ENCODE peak calls at places on chromosomes 1 and 21, in five cellular contexts. O is BE2C, Z is heart left ventricle, F is pancreas, R is adipocyte. N is an unnamed sample.

GRCh38 chr1:182248721-182249120 is 142.9 kb downstream of the GLUL start:
- DNase-seq in O (no peak), Z (no peak), F (no peak), R (no peak), N (no peak)

GRCh38 chr1:64942648-64943047 is 23.7 kb downstream of the JAK1 start:
- DNase-seq in O (no peak), Z (no peak), F (no peak), R (no peak), N (no peak)

GRCh38 chr1:244964112-244964971 is 100.0 kb upstream of the HNRNPU start:
- DNase-seq in O (peak; percentile 42), Z (no peak), F (peak; percentile 29), R (peak; percentile 80), N (peak; percentile 61)

GRCh38 chr1:195768377-195768776 is 839.9 kb downstream of the KCNT2 start:
- DNase-seq in O (no peak), Z (no peak), F (no peak), R (no peak), N (no peak)

GRCh38 chr1:87513270-87513669 is 184.6 kb downstream of the LMO4 start:
- DNase-seq in O (no peak), Z (no peak), F (no peak), R (no peak), N (no peak)

GRCh38 chr1:38962560-38962959 is 20.9 kb upstream of the RHBDL2 start:
- DNase-seq in O (no peak), Z (no peak), F (no peak), R (peak; percentile 43), N (no peak)

GRCh38 chr1:172383541-172383940 is 36.9 kb upstream of the C1orf105 start:
- DNase-seq in O (no peak), Z (no peak), F (no peak), R (peak; percentile 80), N (no peak)

GRCh38 chr1:33294071-33295010 is 26.6 kb downstream of the A3GALT2 start:
- DNase-seq in O (no peak), Z (no peak), F (no peak), R (no peak), N (no peak)

GRCh38 chr1:87410771-87411170 is 82.1 kb downstream of the LMO4 start:
- DNase-seq in O (peak; percentile 53), Z (peak; percentile 36), F (no peak), R (peak; percentile 15), N (no peak)

GRCh38 chr1:238955934-238956333 is 430.4 kb upstream of the CHRM3 start:
- DNase-seq in O (no peak), Z (no peak), F (no peak), R (no peak), N (no peak)

GRCh38 chr1:166730299-166730888 is 108.9 kb upstream of the POGK start:
- DNase-seq in O (no peak), Z (no peak), F (no peak), R (no peak), N (no peak)

DNA sequence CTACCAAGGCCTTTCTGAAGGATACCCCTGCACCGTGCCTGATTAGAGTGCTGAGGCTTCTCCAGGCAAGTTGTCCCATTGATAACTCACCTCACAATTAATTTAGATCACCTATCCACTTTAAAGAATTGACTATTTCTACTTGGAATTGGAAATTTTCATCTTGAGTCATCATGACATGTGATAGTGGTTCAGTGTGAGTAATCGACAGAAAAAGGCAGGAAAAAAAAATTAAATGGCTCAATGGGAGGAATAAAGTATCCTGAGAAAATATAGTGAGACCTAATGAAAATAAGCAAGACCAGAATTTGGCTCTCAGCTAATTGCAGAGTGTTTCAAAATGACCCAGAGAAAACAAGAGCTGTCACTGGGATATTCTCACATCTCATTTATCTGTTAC is 222.4 kb upstream of the C8B start:
- DNase-seq in O (no peak), Z (no peak), F (no peak), R (no peak), N (no peak)
- H3K27me3 ChIP-seq in O (no peaks in the 10 kb centered on the region), Z (no peaks in the 10 kb centered on the region), F (no peaks in the 10 kb centered on the region), R (no peaks in the 10 kb centered on the region), N (no peaks in the 10 kb centered on the region)

GRCh38 chr1:160109686-160110085 is 5.9 kb upstream of the ATP1A2 start:
- DNase-seq in O (no peak), Z (no peak), F (no peak), R (no peak), N (no peak)
- H3K27me3 ChIP-seq in O (no peaks in the 10 kb centered on the region), Z (no peaks in the 10 kb centered on the region), F (no peaks in the 10 kb centered on the region), R (peaks cover 33% of the 10 kb centered on the region), N (no peaks in the 10 kb centered on the region)

GRCh38 chr1:158124034-158124433 is 56.7 kb upstream of the CD1D start:
- DNase-seq in O (no peak), Z (no peak), F (peak; percentile 79), R (no peak), N (no peak)
- H3K27me3 ChIP-seq in O (no peaks in the 10 kb centered on the region), Z (no peaks in the 10 kb centered on the region), F (no peaks in the 10 kb centered on the region), R (peaks cover 3% of the 10 kb centered on the region), N (no peaks in the 10 kb centered on the region)

GRCh38 chr21:42040411-42041180 is 30.4 kb upstream of the ZBTB21 start:
- DNase-seq in O (no peak), Z (no peak), F (no peak), R (peak; percentile 92), N (no peak)
- H3K27me3 ChIP-seq in O (no peaks in the 10 kb centered on the region), Z (no peaks in the 10 kb centered on the region), F (no peaks in the 10 kb centered on the region), R (no peaks in the 10 kb centered on the region), N (no peaks in the 10 kb centered on the region)

DNA sequence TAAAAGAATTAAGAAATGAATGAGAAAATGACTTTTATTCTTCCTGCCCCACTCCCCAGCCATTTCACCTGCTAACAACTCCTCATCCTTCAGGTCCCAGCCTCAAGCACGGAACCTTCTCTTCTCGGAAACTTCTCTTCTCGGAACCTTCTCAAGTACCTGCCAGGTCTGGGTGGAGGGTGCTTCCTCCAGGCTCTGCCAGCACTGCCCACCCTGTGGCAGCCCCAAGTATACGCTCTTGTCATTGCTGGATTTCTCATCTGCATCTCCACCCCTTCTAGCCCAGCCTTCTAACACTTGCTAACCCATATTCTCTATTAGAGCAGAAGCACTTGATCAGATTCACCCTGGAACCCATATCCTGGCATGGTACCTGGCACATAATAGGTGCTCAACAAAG is 3.9 kb upstream of the IFFO2 start:
- DNase-seq in O (no peak), Z (no peak), F (no peak), R (no peak), N (no peak)
- H3K27me3 ChIP-seq in O (peaks cover 22% of the 10 kb centered on the region), Z (no peaks in the 10 kb centered on the region), F (no peaks in the 10 kb centered on the region), R (no peaks in the 10 kb centered on the region), N (no peaks in the 10 kb centered on the region)

GRCh38 chr21:41506005-41506404 is 2.0 kb downstream of the TMPRSS2 start:
- DNase-seq in O (no peak), Z (no peak), F (peak; percentile 80), R (no peak), N (no peak)
- H3K27me3 ChIP-seq in O (no peaks in the 10 kb centered on the region), Z (peaks cover 23% of the 10 kb centered on the region), F (no peaks in the 10 kb centered on the region), R (peaks cover 69% of the 10 kb centered on the region), N (no peaks in the 10 kb centered on the region)

GRCh38 chr1:108785880-108786279 is 39.4 kb downstream of the STXBP3 start:
- DNase-seq in O (no peak), Z (no peak), F (no peak), R (no peak), N (no peak)
- H3K27me3 ChIP-seq in O (no peaks in the 10 kb centered on the region), Z (no peaks in the 10 kb centered on the region), F (no peaks in the 10 kb centered on the region), R (no peaks in the 10 kb centered on the region), N (no peaks in the 10 kb centered on the region)

GRCh38 chr1:62891961-62892562 is 108.1 kb downstream of the ATG4C start:
- DNase-seq in O (no peak), Z (no peak), F (no peak), R (peak; percentile 17), N (no peak)
- H3K27me3 ChIP-seq in O (no peaks in the 10 kb centered on the region), Z (no peaks in the 10 kb centered on the region), F (no peaks in the 10 kb centered on the region), R (no peaks in the 10 kb centered on the region), N (no peaks in the 10 kb centered on the region)

DNA sequence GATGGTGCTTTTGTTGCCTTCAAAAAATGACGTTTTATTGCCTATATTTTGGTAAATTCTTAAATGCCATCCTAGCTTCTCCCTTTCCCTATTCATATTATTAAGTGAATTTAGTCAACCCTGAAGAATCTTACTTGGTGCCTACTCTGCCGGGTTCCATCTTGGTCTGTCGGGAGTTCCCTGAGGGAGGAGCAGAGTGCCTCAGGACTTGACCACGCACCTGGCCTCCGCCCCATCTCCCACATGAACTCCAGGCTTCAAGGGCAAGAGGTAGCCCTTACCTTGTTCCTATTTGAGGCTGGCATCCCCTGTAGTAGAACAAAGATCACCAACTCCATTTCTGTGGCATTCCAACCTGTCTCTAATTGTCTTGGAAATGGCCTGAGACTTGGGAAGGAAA is 21.5 kb downstream of the VANGL2 start:
- DNase-seq in O (no peak), Z (no peak), F (no peak), R (no peak), N (no peak)
- H3K27me3 ChIP-seq in O (no peaks in the 10 kb centered on the region), Z (no peaks in the 10 kb centered on the region), F (no peaks in the 10 kb centered on the region), R (peaks cover 28% of the 10 kb centered on the region), N (no peaks in the 10 kb centered on the region)